ENCODE peak calls at places on chromosomes 5 and 9, in ten cellular contexts. S, R, O, D, Z, V, W, H, N and E are unnamed samples.

GRCh38 chr9:138011951-138012500 is 134.4 kb downstream of the CACNA1B start:
- DNase-seq in S (no peak), R (no peak), O (no peak), D (no peak), Z (no peak), V (no peak), W (no peak), H (no peak), N (no peak), E (no peak)

GRCh38 chr5:25416960-25417359 is 772.2 kb upstream of the CDH10 start:
- DNase-seq in S (no peak), R (no peak), O (no peak), D (no peak), Z (no peak), V (no peak), W (no peak), H (no peak), N (no peak), E (no peak)

GRCh38 chr5:150672237-150672883 is 11.3 kb downstream of the MYOZ3 start:
- DNase-seq in S (peak), R (peak), O (peak), D (peak), Z (peak), V (peak), W (no peak), H (no peak), N (no peak), E (no peak)

GRCh38 chr5:16819522-16820167 is 116.4 kb downstream of the MYO10 start:
- DNase-seq in S (no peak), R (peak), O (no peak), D (no peak), Z (no peak), V (peak), W (no peak), H (no peak), N (peak), E (peak)

GRCh38 chr9:89022071-89022721 is 30.9 kb downstream of the S1PR3 start:
- DNase-seq in S (no peak), R (peak), O (no peak), D (no peak), Z (no peak), V (peak), W (no peak), H (no peak), N (no peak), E (no peak)

GRCh38 chr5:179192891-179193470 is 132.8 kb downstream of the ZNF354C start:
- DNase-seq in S (no peak), R (no peak), O (no peak), D (no peak), Z (no peak), V (no peak), W (no peak), H (no peak), N (no peak), E (no peak)

GRCh38 chr9:99472240-99472915 is 250.3 kb downstream of the SEC61B start:
- DNase-seq in S (no peak), R (no peak), O (no peak), D (no peak), Z (no peak), V (no peak), W (no peak), H (no peak), N (no peak), E (no peak)

GRCh38 chr5:143887302-143887638 is 75.3 kb downstream of the HMHB1 start:
- DNase-seq in S (peak), R (peak), O (no peak), D (no peak), Z (no peak), V (peak), W (no peak), H (peak), N (no peak), E (peak)

GRCh38 chr5:143140492-143141231 is 262.8 kb downstream of the NR3C1 start:
- DNase-seq in S (no peak), R (no peak), O (no peak), D (no peak), Z (no peak), V (no peak), W (no peak), H (no peak), N (no peak), E (no peak)

GRCh38 chr9:126377521-126377920 is 50.9 kb downstream of the MVB12B start:
- DNase-seq in S (no peak), R (no peak), O (no peak), D (no peak), Z (no peak), V (no peak), W (no peak), H (no peak), N (no peak), E (no peak)

GRCh38 chr5:53211799-53212198 is 102.2 kb upstream of the MOCS2 start:
- DNase-seq in S (no peak), R (peak), O (no peak), D (no peak), Z (no peak), V (peak), W (no peak), H (no peak), N (peak), E (peak)

GRCh38 chr5:65478336-65478735 is 3.4 kb downstream of the ADAMTS6 start:
- DNase-seq in S (no peak), R (no peak), O (no peak), D (no peak), Z (no peak), V (no peak), W (no peak), H (no peak), N (no peak), E (no peak)

GRCh38 chr5:61334224-61335196 is 2.5 kb downstream of the ZSWIM6 start:
- DNase-seq in S (no peak), R (peak), O (no peak), D (no peak), Z (no peak), V (peak), W (no peak), H (no peak), N (no peak), E (peak)

GRCh38 chr5:146562461-146562860 is 46.5 kb upstream of the GPR151 start:
- DNase-seq in S (no peak), R (no peak), O (no peak), D (no peak), Z (no peak), V (no peak), W (no peak), H (no peak), N (no peak), E (no peak)

GRCh38 chr5:39130716-39131115 is 56.5 kb upstream of the RICTOR start:
- DNase-seq in S (no peak), R (no peak), O (no peak), D (no peak), Z (no peak), V (no peak), W (no peak), H (no peak), N (no peak), E (no peak)

GRCh38 chr5:139676406-139676805 is 28.3 kb downstream of the CXXC5 start:
- DNase-seq in S (no peak), R (no peak), O (no peak), D (no peak), Z (no peak), V (no peak), W (no peak), H (no peak), N (no peak), E (no peak)

GRCh38 chr5:14268236-14268701 is 125.1 kb downstream of the TRIO start:
- DNase-seq in S (peak), R (peak), O (no peak), D (no peak), Z (no peak), V (peak), W (no peak), H (peak), N (peak), E (peak)

GRCh38 chr5:13115476-13115875 is 829.0 kb downstream of the DNAH5 start:
- DNase-seq in S (no peak), R (peak), O (no peak), D (no peak), Z (no peak), V (no peak), W (no peak), H (no peak), N (no peak), E (no peak)

GRCh38 chr9:3578786-3579185 is 53.0 kb upstream of the RFX3 start:
- DNase-seq in S (no peak), R (peak), O (no peak), D (no peak), Z (no peak), V (peak), W (no peak), H (no peak), N (peak), E (peak)